ENCODE peak calls at places on chromosomes 11 and 22, in eight cellular contexts. F, W, P, U, D, O, L and Y are unnamed samples.

GRCh38 chr22:23122216-23122957 is 19.4 kb downstream of the RSPH14 start:
- DNase-seq in F (no peak), W (no peak), P (no peak), U (no peak), D (no peak), O (no peak), L (no peak), Y (no peak)

GRCh38 chr11:117199061-117199915 is at the start of gene TAGLN:
- DNase-seq in F (no peak), W (peak), P (peak), U (no peak), D (peak), O (no peak), L (peak), Y (no peak)

GRCh38 chr22:25572708-25573161 is 8.3 kb downstream of the GRK3 start:
- DNase-seq in F (no peak), W (no peak), P (no peak), U (no peak), D (no peak), O (no peak), L (no peak), Y (peak)

GRCh38 chr22:25062378-25063095 is 110.0 kb downstream of the KIAA1671 start:
- DNase-seq in F (no peak), W (no peak), P (no peak), U (peak), D (no peak), O (peak), L (no peak), Y (no peak)

GRCh38 chr11:87832216-87832615 is 343.0 kb downstream of the RAB38 start:
- DNase-seq in F (no peak), W (no peak), P (peak), U (no peak), D (no peak), O (no peak), L (no peak), Y (no peak)

GRCh38 chr11:129315781-129316579 is 59.7 kb upstream of the BARX2 start:
- DNase-seq in F (no peak), W (no peak), P (peak), U (no peak), D (no peak), O (no peak), L (no peak), Y (no peak)

GRCh38 chr22:28769394-28770085 is 3.0 kb upstream of the CCDC117 start:
- DNase-seq in F (no peak), W (no peak), P (no peak), U (no peak), D (no peak), O (no peak), L (no peak), Y (no peak)

GRCh38 chr22:48883211-48883960 is 944.3 kb downstream of the BRD1 start:
- DNase-seq in F (no peak), W (no peak), P (no peak), U (no peak), D (no peak), O (no peak), L (no peak), Y (no peak)

GRCh38 chr11:62129610-62130497 is 6.0 kb downstream of the INCENP start:
- DNase-seq in F (no peak), W (no peak), P (no peak), U (no peak), D (no peak), O (no peak), L (no peak), Y (no peak)

GRCh38 chr11:58866788-58867187 is 22.3 kb upstream of the GLYATL2 start:
- DNase-seq in F (no peak), W (peak), P (peak), U (no peak), D (no peak), O (no peak), L (no peak), Y (no peak)

GRCh38 chr22:23681026-23681809 is 9.6 kb upstream of the RGL4 start:
- DNase-seq in F (no peak), W (no peak), P (no peak), U (no peak), D (no peak), O (no peak), L (no peak), Y (no peak)

GRCh38 chr22:27801616-27802388 is at the start of gene MN1:
- DNase-seq in F (peak), W (peak), P (peak), U (peak), D (no peak), O (peak), L (no peak), Y (no peak)

GRCh38 chr11:35316161-35316560 is 103.2 kb downstream of the SLC1A2 start:
- DNase-seq in F (no peak), W (peak), P (no peak), U (no peak), D (no peak), O (no peak), L (no peak), Y (no peak)

GRCh38 chr11:30333405-30333804 is 10.5 kb downstream of the ARL14EP start:
- DNase-seq in F (no peak), W (peak), P (peak), U (no peak), D (no peak), O (no peak), L (no peak), Y (no peak)

GRCh38 chr22:46758867-46759290 is 3.6 kb upstream of the TBC1D22A start:
- DNase-seq in F (peak), W (peak), P (peak), U (peak), D (no peak), O (peak), L (no peak), Y (peak)

GRCh38 chr11:64102005-64102738 is 63.7 kb downstream of the MACROD1 start:
- DNase-seq in F (no peak), W (no peak), P (no peak), U (no peak), D (no peak), O (no peak), L (no peak), Y (no peak)

GRCh38 chr11:103110406-103110805 is 1.2 kb downstream of the DYNC2H1 start:
- DNase-seq in F (peak), W (peak), P (peak), U (no peak), D (no peak), O (no peak), L (no peak), Y (no peak)

GRCh38 chr11:32333335-32333991 is 101.9 kb downstream of the WT1 start:
- DNase-seq in F (peak), W (peak), P (peak), U (no peak), D (no peak), O (peak), L (no peak), Y (peak)

GRCh38 chr11:109033627-109034340 is 368.9 kb downstream of the DDX10 start:
- DNase-seq in F (no peak), W (peak), P (peak), U (no peak), D (peak), O (no peak), L (peak), Y (no peak)

GRCh38 chr22:32557424-32557823 is 82.8 kb downstream of the FBXO7 start:
- DNase-seq in F (no peak), W (no peak), P (peak), U (no peak), D (no peak), O (no peak), L (peak), Y (no peak)

GRCh38 chr22:22933100-22933806 is 45.6 kb downstream of the IGLL5 start:
- DNase-seq in F (no peak), W (no peak), P (no peak), U (no peak), D (no peak), O (no peak), L (no peak), Y (no peak)

GRCh38 chr11:58060939-58061672 is 30.4 kb downstream of the OR6Q1 start:
- DNase-seq in F (no peak), W (peak), P (peak), U (no peak), D (no peak), O (no peak), L (no peak), Y (no peak)

GRCh38 chr22:42957958-42958357 is 57.0 kb downstream of the PACSIN2 start:
- DNase-seq in F (no peak), W (no peak), P (no peak), U (no peak), D (no peak), O (no peak), L (no peak), Y (no peak)

GRCh38 chr11:128939591-128939990 is 3.1 kb downstream of the TP53AIP1 start:
- DNase-seq in F (no peak), W (no peak), P (peak), U (no peak), D (no peak), O (no peak), L (no peak), Y (no peak)

GRCh38 chr22:45261407-45262088 is 20.9 kb upstream of the KIAA0930 start:
- DNase-seq in F (no peak), W (no peak), P (no peak), U (no peak), D (no peak), O (no peak), L (no peak), Y (no peak)

GRCh38 chr11:89184021-89184420 is 6.3 kb downstream of the TYR start:
- DNase-seq in F (no peak), W (peak), P (no peak), U (no peak), D (peak), O (no peak), L (no peak), Y (no peak)

GRCh38 chr11:110491577-110492352 is 62.0 kb downstream of the FDX1 start:
- DNase-seq in F (no peak), W (peak), P (no peak), U (no peak), D (no peak), O (no peak), L (no peak), Y (no peak)

GRCh38 chr22:26172389-26172990 is 3.2 kb downstream of the SEZ6L start:
- DNase-seq in F (peak), W (peak), P (peak), U (no peak), D (no peak), O (peak), L (no peak), Y (peak)

GRCh38 chr22:29346659-29347058 is 31.2 kb upstream of the RASL10A start:
- DNase-seq in F (no peak), W (no peak), P (no peak), U (no peak), D (no peak), O (no peak), L (no peak), Y (no peak)

GRCh38 chr11:122440783-122441701 is 214.5 kb upstream of the UBASH3B start:
- DNase-seq in F (no peak), W (peak), P (no peak), U (no peak), D (no peak), O (no peak), L (no peak), Y (no peak)

GRCh38 chr11:65646921-65647701 is 9.2 kb downstream of the SIPA1 start:
- DNase-seq in F (peak), W (no peak), P (no peak), U (no peak), D (no peak), O (no peak), L (no peak), Y (no peak)

GRCh38 chr22:37145415-37146385 is 4.0 kb downstream of the IL2RB start:
- DNase-seq in F (no peak), W (no peak), P (peak), U (no peak), D (no peak), O (no peak), L (no peak), Y (no peak)

GRCh38 chr11:64649304-64649703 is 58.3 kb downstream of the SLC22A12 start:
- DNase-seq in F (peak), W (peak), P (peak), U (no peak), D (no peak), O (no peak), L (no peak), Y (no peak)

GRCh38 chr22:37050913-37051628 is 471 bp upstream of the KCTD17 start:
- DNase-seq in F (no peak), W (no peak), P (no peak), U (no peak), D (no peak), O (no peak), L (no peak), Y (no peak)

GRCh38 chr22:45376703-45377102 is 36.7 kb downstream of the SMC1B start:
- DNase-seq in F (no peak), W (peak), P (no peak), U (no peak), D (no peak), O (no peak), L (no peak), Y (no peak)

GRCh38 chr22:41782316-41782715 is 18.2 kb upstream of the CCDC134 start:
- DNase-seq in F (no peak), W (no peak), P (no peak), U (no peak), D (no peak), O (peak), L (no peak), Y (no peak)

GRCh38 chr11:18527512-18527911 is 770 bp upstream of the TSG101 start:
- DNase-seq in F (peak), W (peak), P (peak), U (no peak), D (peak), O (no peak), L (peak), Y (no peak)

GRCh38 chr11:13009921-13010736 is 1.0 kb downstream of the RASSF10 start:
- DNase-seq in F (peak), W (no peak), P (peak), U (no peak), D (no peak), O (no peak), L (no peak), Y (no peak)

GRCh38 chr22:36914383-36914752 is 940 bp downstream of the CSF2RB start:
- DNase-seq in F (no peak), W (no peak), P (no peak), U (no peak), D (no peak), O (no peak), L (no peak), Y (no peak)

GRCh38 chr11:76513654-76514034 is 68.8 kb downstream of the EMSY start:
- DNase-seq in F (no peak), W (no peak), P (no peak), U (no peak), D (no peak), O (no peak), L (no peak), Y (no peak)

GRCh38 chr11:76515494-76515893 is 70.7 kb downstream of the EMSY start:
- DNase-seq in F (no peak), W (peak), P (no peak), U (no peak), D (no peak), O (no peak), L (no peak), Y (no peak)

GRCh38 chr11:76510060-76511047 is 65.5 kb downstream of the EMSY start:
- DNase-seq in F (no peak), W (peak), P (no peak), U (no peak), D (peak), O (no peak), L (peak), Y (no peak)

DNA sequence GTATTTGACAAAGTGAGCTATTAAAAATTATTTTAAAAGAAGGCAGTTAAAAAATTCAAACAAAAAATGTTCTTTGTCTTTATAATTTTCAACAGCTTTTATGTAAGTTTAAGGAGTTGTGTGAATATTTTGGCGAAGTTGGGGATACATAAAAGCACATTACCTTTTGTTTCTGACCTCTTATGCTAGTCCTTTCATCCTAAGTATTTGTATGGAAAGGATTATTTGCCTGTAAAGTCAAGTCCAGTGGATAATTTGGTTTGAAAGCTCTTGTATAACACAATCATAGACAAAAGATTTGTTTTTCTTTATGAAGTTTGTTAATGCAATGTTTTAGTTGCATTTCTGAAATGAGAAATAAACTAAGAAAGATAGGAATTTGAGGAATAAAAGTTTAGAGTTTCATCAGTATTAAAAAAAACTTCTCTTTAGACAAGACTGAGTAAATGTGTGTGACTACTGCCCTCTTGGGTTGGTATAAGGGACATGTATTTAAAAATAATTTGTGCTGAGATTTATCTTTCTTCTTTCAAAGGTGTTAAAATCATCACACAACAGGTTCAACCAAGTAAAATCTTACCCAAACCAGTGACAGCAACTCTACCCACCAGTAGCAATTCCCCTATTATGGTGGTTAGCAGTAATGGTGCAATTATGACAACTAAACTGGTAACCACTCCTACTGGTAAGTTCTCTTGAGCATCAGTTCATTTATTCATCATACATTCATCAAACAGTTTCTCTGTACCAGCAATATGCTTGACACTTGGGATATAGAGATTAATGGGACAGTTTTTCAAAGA is 68.2 kb downstream of the EMSY start:
- DNase-seq in F (no peak), W (peak), P (peak), U (no peak), D (peak), O (no peak), L (no peak), Y (no peak)
- TF ChIP-seq CTCF in F (peak), W (peak), P (peak), U (no peak), D (peak), O (peak), L (peak), Y (peak)

GRCh38 chr11:130371004-130371590 is 56.4 kb upstream of the ZBTB44 start:
- DNase-seq in F (no peak), W (no peak), P (peak), U (no peak), D (no peak), O (no peak), L (no peak), Y (peak)
- TF ChIP-seq CTCF in F (no peak), W (no peak), P (peak), U (no peak), D (no peak), O (no peak), L (no peak), Y (peak)

GRCh38 chr11:10450451-10451398 is 4.3 kb upstream of the AMPD3 start:
- DNase-seq in F (peak), W (no peak), P (peak), U (peak), D (no peak), O (peak), L (no peak), Y (peak)
- TF ChIP-seq CTCF in F (no peak), W (peak), P (peak), U (peak), D (no peak), O (peak), L (peak), Y (peak)

DNA sequence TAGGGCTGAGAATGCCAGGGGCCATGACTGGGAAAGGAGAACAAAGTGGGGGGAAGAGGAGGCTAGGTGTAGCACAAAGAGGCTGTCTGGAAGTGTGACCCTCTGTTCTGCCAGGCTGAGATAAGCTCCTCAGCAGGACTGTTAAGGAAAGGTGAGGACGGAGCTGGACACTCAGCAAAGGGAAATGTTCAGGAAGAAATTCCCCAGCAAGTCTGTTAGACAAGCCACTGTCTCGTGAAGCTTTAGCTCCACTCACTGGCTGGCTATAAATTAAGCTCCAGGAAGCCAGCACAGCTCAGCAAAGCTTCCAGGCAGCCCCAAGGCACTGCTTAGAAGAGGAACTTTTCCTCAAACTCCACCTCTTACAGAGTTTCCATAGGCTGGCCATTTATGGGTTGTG is 181.2 kb upstream of the API5 start:
- DNase-seq in F (no peak), W (no peak), P (no peak), U (no peak), D (no peak), O (no peak), L (no peak), Y (no peak)
- TF ChIP-seq CTCF in F (no peak), W (no peak), P (no peak), U (no peak), D (no peak), O (no peak), L (no peak), Y (no peak)

GRCh38 chr11:2375964-2376551 is 1.1 kb upstream of the CD81 start:
- DNase-seq in F (no peak), W (no peak), P (no peak), U (no peak), D (no peak), O (no peak), L (no peak), Y (no peak)
- TF ChIP-seq CTCF in F (no peak), W (no peak), P (no peak), U (no peak), D (no peak), O (no peak), L (no peak), Y (no peak)

GRCh38 chr11:47177229-47177845 is 658 bp upstream of the ARFGAP2 start:
- DNase-seq in F (peak), W (peak), P (peak), U (peak), D (peak), O (peak), L (no peak), Y (peak)
- TF ChIP-seq CTCF in F (peak), W (peak), P (peak), U (peak), D (peak), O (peak), L (peak), Y (peak)

GRCh38 chr11:10857604-10858504 is at the start of gene ZBED5:
- DNase-seq in F (peak), W (peak), P (peak), U (peak), D (peak), O (peak), L (peak), Y (peak)
- TF ChIP-seq CTCF in F (no peak), W (no peak), P (peak), U (no peak), D (peak), O (no peak), L (peak), Y (peak)

DNA sequence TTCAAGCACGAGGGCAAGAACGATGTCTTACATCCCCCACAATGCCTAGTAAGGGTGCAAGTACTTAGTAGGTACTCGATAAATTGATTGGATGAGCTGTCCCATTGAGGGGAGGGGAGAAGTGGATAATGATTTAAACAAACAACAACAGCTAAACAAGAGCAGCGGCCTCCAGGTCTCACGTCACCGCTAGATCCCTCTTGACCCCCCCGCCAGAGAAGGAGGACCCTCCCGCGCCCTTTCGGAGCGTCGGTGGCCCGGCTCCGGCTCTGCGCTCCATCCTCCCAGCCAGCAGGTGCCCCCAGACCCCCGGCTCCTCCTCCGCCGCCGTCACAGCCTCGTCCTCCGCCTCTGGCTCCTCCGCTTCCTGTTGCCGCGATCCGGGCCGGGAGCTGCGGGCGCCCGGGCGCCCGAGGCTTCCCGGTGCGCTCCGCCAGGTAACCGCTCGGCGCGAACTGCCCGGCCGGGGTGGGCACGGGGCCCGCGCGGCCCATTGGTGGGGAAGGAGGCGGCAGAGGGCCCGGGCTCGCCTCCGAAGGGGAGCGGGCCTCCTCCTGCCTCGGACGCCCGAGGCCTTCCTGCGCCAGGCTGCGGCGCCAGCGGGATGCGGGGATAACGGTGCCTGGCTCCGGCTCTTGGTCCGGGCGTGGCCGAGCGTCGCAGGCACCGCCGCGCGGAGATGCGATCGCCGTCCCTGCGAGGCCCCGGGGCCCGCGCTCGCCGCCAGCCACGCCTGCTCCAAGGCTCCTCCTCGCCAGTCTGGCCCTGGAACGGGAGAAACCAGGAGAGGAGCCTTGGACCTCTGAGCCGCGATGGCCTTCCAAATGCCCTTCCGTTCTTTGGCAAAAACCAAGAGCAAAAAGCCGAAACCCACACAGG is at the start of gene TLCD5:
- DNase-seq in F (peak), W (peak), P (no peak), U (no peak), D (no peak), O (peak), L (no peak), Y (peak)
- TF ChIP-seq CTCF in F (peak), W (peak), P (peak), U (no peak), D (no peak), O (no peak), L (peak), Y (peak)